ENCODE peak calls at places on chromosomes 11 and 22, in eight cellular contexts. One of them, this sample, is unnamed. For H3K36me3, the result is how much of the 10 kb centered on the place peaks cover.

GRCh38 chr11:133901999-133902398 is 54.8 kb downstream of the IGSF9B start:
- DNase-seq in endodermal cell: no peak
- DNase-seq in sigmoid colon: peak
- DNase-seq in tibial artery: no peak
- DNase-seq in left ventricle myocardium inferior: no peak
- DNase-seq in pancreas: no peak
- DNase-seq in gastrocnemius medialis: no peak
- DNase-seq in transverse colon: no peak
- DNase-seq in this sample: peak

GRCh38 chr22:31107206-31108118 is at the start of gene SELENOM:
- DNase-seq in endodermal cell: peak
- DNase-seq in sigmoid colon: peak
- DNase-seq in tibial artery: peak
- DNase-seq in left ventricle myocardium inferior: peak
- DNase-seq in pancreas: peak
- DNase-seq in gastrocnemius medialis: peak
- DNase-seq in transverse colon: peak
- DNase-seq in this sample: peak

GRCh38 chr11:68051191-68052136 is 12.6 kb downstream of the TCIRG1 start:
- DNase-seq in endodermal cell: peak
- DNase-seq in sigmoid colon: peak
- DNase-seq in tibial artery: no peak
- DNase-seq in left ventricle myocardium inferior: no peak
- DNase-seq in pancreas: peak
- DNase-seq in gastrocnemius medialis: no peak
- DNase-seq in transverse colon: no peak
- DNase-seq in this sample: no peak

GRCh38 chr11:43327987-43328386 is 16.2 kb downstream of the API5 start:
- DNase-seq in endodermal cell: no peak
- DNase-seq in sigmoid colon: no peak
- DNase-seq in tibial artery: no peak
- DNase-seq in left ventricle myocardium inferior: no peak
- DNase-seq in pancreas: no peak
- DNase-seq in gastrocnemius medialis: no peak
- DNase-seq in transverse colon: no peak
- DNase-seq in this sample: no peak

GRCh38 chr11:100235085-100235484 is 452.0 kb upstream of the ARHGAP42 start:
- DNase-seq in endodermal cell: no peak
- DNase-seq in sigmoid colon: no peak
- DNase-seq in tibial artery: no peak
- DNase-seq in left ventricle myocardium inferior: no peak
- DNase-seq in pancreas: no peak
- DNase-seq in gastrocnemius medialis: no peak
- DNase-seq in transverse colon: no peak
- DNase-seq in this sample: no peak

GRCh38 chr11:86818466-86819282 is 18.3 kb downstream of the PRSS23 start:
- DNase-seq in endodermal cell: no peak
- DNase-seq in sigmoid colon: no peak
- DNase-seq in tibial artery: no peak
- DNase-seq in left ventricle myocardium inferior: no peak
- DNase-seq in pancreas: no peak
- DNase-seq in gastrocnemius medialis: no peak
- DNase-seq in transverse colon: no peak
- DNase-seq in this sample: no peak

GRCh38 chr11:60825118-60825517 is 16.8 kb upstream of the CCDC86 start:
- DNase-seq in endodermal cell: no peak
- DNase-seq in sigmoid colon: no peak
- DNase-seq in tibial artery: no peak
- DNase-seq in left ventricle myocardium inferior: no peak
- DNase-seq in pancreas: no peak
- DNase-seq in gastrocnemius medialis: no peak
- DNase-seq in transverse colon: no peak
- DNase-seq in this sample: no peak

GRCh38 chr11:18594999-18595749 is 4.4 kb upstream of the MISFA start:
- DNase-seq in endodermal cell: no peak
- DNase-seq in sigmoid colon: no peak
- DNase-seq in tibial artery: no peak
- DNase-seq in left ventricle myocardium inferior: no peak
- DNase-seq in pancreas: no peak
- DNase-seq in gastrocnemius medialis: no peak
- DNase-seq in transverse colon: no peak
- DNase-seq in this sample: peak

GRCh38 chr11:130168105-130168504 is 8.5 kb downstream of the ST14 start:
- DNase-seq in endodermal cell: no peak
- DNase-seq in sigmoid colon: no peak
- DNase-seq in tibial artery: no peak
- DNase-seq in left ventricle myocardium inferior: no peak
- DNase-seq in pancreas: no peak
- DNase-seq in gastrocnemius medialis: no peak
- DNase-seq in transverse colon: peak
- DNase-seq in this sample: no peak

GRCh38 chr11:47843354-47844060 is 4.6 kb downstream of the NUP160 start:
- DNase-seq in endodermal cell: no peak
- DNase-seq in sigmoid colon: no peak
- DNase-seq in tibial artery: no peak
- DNase-seq in left ventricle myocardium inferior: no peak
- DNase-seq in pancreas: no peak
- DNase-seq in gastrocnemius medialis: no peak
- DNase-seq in transverse colon: no peak
- DNase-seq in this sample: no peak

GRCh38 chr11:76644591-76644990 is 26.0 kb downstream of the LRRC32 start:
- DNase-seq in endodermal cell: no peak
- DNase-seq in sigmoid colon: peak
- DNase-seq in tibial artery: no peak
- DNase-seq in left ventricle myocardium inferior: no peak
- DNase-seq in pancreas: no peak
- DNase-seq in gastrocnemius medialis: no peak
- DNase-seq in transverse colon: no peak
- DNase-seq in this sample: no peak

GRCh38 chr11:111878385-111878765 is 590 bp downstream of the FDXACB1 start:
- DNase-seq in endodermal cell: no peak
- DNase-seq in sigmoid colon: no peak
- DNase-seq in tibial artery: no peak
- DNase-seq in left ventricle myocardium inferior: no peak
- DNase-seq in pancreas: no peak
- DNase-seq in gastrocnemius medialis: no peak
- DNase-seq in transverse colon: no peak
- DNase-seq in this sample: no peak

GRCh38 chr11:20050551-20051333 is 109.5 kb downstream of the DBX1 start:
- DNase-seq in endodermal cell: peak
- DNase-seq in sigmoid colon: no peak
- DNase-seq in tibial artery: no peak
- DNase-seq in left ventricle myocardium inferior: no peak
- DNase-seq in pancreas: no peak
- DNase-seq in gastrocnemius medialis: no peak
- DNase-seq in transverse colon: no peak
- DNase-seq in this sample: no peak

GRCh38 chr11:76806131-76806530 is 23.0 kb downstream of the TSKU start:
- DNase-seq in endodermal cell: peak
- DNase-seq in sigmoid colon: no peak
- DNase-seq in tibial artery: no peak
- DNase-seq in left ventricle myocardium inferior: no peak
- DNase-seq in pancreas: no peak
- DNase-seq in gastrocnemius medialis: no peak
- DNase-seq in transverse colon: no peak
- DNase-seq in this sample: peak

GRCh38 chr11:128720522-128720985 is 26.7 kb downstream of the FLI1 start:
- DNase-seq in endodermal cell: peak
- DNase-seq in sigmoid colon: no peak
- DNase-seq in tibial artery: no peak
- DNase-seq in left ventricle myocardium inferior: no peak
- DNase-seq in pancreas: no peak
- DNase-seq in gastrocnemius medialis: no peak
- DNase-seq in transverse colon: peak
- DNase-seq in this sample: no peak

GRCh38 chr22:49997221-49997599 is 15.4 kb downstream of the IL17REL start:
- DNase-seq in endodermal cell: peak
- DNase-seq in sigmoid colon: peak
- DNase-seq in tibial artery: peak
- DNase-seq in left ventricle myocardium inferior: no peak
- DNase-seq in pancreas: peak
- DNase-seq in gastrocnemius medialis: no peak
- DNase-seq in transverse colon: peak
- DNase-seq in this sample: no peak

GRCh38 chr22:49789289-49790141 is 38.2 kb downstream of the BRD1 start:
- DNase-seq in endodermal cell: no peak
- DNase-seq in sigmoid colon: no peak
- DNase-seq in tibial artery: peak
- DNase-seq in left ventricle myocardium inferior: peak
- DNase-seq in pancreas: no peak
- DNase-seq in gastrocnemius medialis: no peak
- DNase-seq in transverse colon: peak
- DNase-seq in this sample: peak

GRCh38 chr11:75271730-75272129 is 31.2 kb downstream of the TPBGL start:
- DNase-seq in endodermal cell: peak
- DNase-seq in sigmoid colon: peak
- DNase-seq in tibial artery: no peak
- DNase-seq in left ventricle myocardium inferior: peak
- DNase-seq in pancreas: no peak
- DNase-seq in gastrocnemius medialis: no peak
- DNase-seq in transverse colon: peak
- DNase-seq in this sample: no peak

GRCh38 chr11:76995177-76995576 is 39.0 kb upstream of the B3GNT6 start:
- DNase-seq in endodermal cell: no peak
- DNase-seq in sigmoid colon: no peak
- DNase-seq in tibial artery: no peak
- DNase-seq in left ventricle myocardium inferior: no peak
- DNase-seq in pancreas: no peak
- DNase-seq in gastrocnemius medialis: no peak
- DNase-seq in transverse colon: no peak
- DNase-seq in this sample: no peak

GRCh38 chr11:128407962-128408361 is 179.4 kb downstream of the ETS1 start:
- DNase-seq in endodermal cell: no peak
- DNase-seq in sigmoid colon: no peak
- DNase-seq in tibial artery: no peak
- DNase-seq in left ventricle myocardium inferior: no peak
- DNase-seq in pancreas: no peak
- DNase-seq in gastrocnemius medialis: no peak
- DNase-seq in transverse colon: no peak
- DNase-seq in this sample: no peak

GRCh38 chr11:46701078-46701654 is 335 bp downstream of the ZNF408 start:
- DNase-seq in endodermal cell: no peak
- DNase-seq in sigmoid colon: no peak
- DNase-seq in tibial artery: no peak
- DNase-seq in left ventricle myocardium inferior: no peak
- DNase-seq in pancreas: no peak
- DNase-seq in gastrocnemius medialis: no peak
- DNase-seq in transverse colon: no peak
- DNase-seq in this sample: no peak

GRCh38 chr11:109731451-109731850 is 309.5 kb downstream of the C11orf87 start:
- DNase-seq in endodermal cell: no peak
- DNase-seq in sigmoid colon: no peak
- DNase-seq in tibial artery: no peak
- DNase-seq in left ventricle myocardium inferior: no peak
- DNase-seq in pancreas: no peak
- DNase-seq in gastrocnemius medialis: no peak
- DNase-seq in transverse colon: no peak
- DNase-seq in this sample: no peak

GRCh38 chr11:109726061-109726460 is 304.1 kb downstream of the C11orf87 start:
- DNase-seq in endodermal cell: no peak
- DNase-seq in sigmoid colon: no peak
- DNase-seq in tibial artery: no peak
- DNase-seq in left ventricle myocardium inferior: no peak
- DNase-seq in pancreas: no peak
- DNase-seq in gastrocnemius medialis: no peak
- DNase-seq in transverse colon: no peak
- DNase-seq in this sample: no peak

GRCh38 chr11:109730669-109731068 is 308.7 kb downstream of the C11orf87 start:
- DNase-seq in endodermal cell: no peak
- DNase-seq in sigmoid colon: no peak
- DNase-seq in tibial artery: no peak
- DNase-seq in left ventricle myocardium inferior: no peak
- DNase-seq in pancreas: no peak
- DNase-seq in gastrocnemius medialis: no peak
- DNase-seq in transverse colon: no peak
- DNase-seq in this sample: no peak

GRCh38 chr11:109729761-109730160 is 307.8 kb downstream of the C11orf87 start:
- DNase-seq in endodermal cell: peak
- DNase-seq in sigmoid colon: no peak
- DNase-seq in tibial artery: no peak
- DNase-seq in left ventricle myocardium inferior: no peak
- DNase-seq in pancreas: peak
- DNase-seq in gastrocnemius medialis: no peak
- DNase-seq in transverse colon: peak
- DNase-seq in this sample: no peak

GRCh38 chr11:109728056-109728455 is 306.1 kb downstream of the C11orf87 start:
- DNase-seq in endodermal cell: no peak
- DNase-seq in sigmoid colon: no peak
- DNase-seq in tibial artery: no peak
- DNase-seq in left ventricle myocardium inferior: no peak
- DNase-seq in pancreas: no peak
- DNase-seq in gastrocnemius medialis: no peak
- DNase-seq in transverse colon: no peak
- DNase-seq in this sample: no peak
- TF ChIP-seq CTCF in endodermal cell: no peak
- TF ChIP-seq CTCF in sigmoid colon: no peak
- TF ChIP-seq CTCF in tibial artery: no peak
- TF ChIP-seq CTCF in left ventricle myocardium inferior: no peak
- TF ChIP-seq CTCF in pancreas: no peak
- TF ChIP-seq CTCF in gastrocnemius medialis: no peak
- TF ChIP-seq CTCF in transverse colon: peak
- TF ChIP-seq CTCF in this sample: no peak

GRCh38 chr11:3030289-3031070 is 26.7 kb downstream of the CARS1 start:
- DNase-seq in endodermal cell: no peak
- DNase-seq in sigmoid colon: no peak
- DNase-seq in tibial artery: no peak
- DNase-seq in left ventricle myocardium inferior: peak
- DNase-seq in pancreas: no peak
- DNase-seq in gastrocnemius medialis: no peak
- DNase-seq in transverse colon: no peak
- DNase-seq in this sample: no peak
- H3K36me3 ChIP-seq in endodermal cell: half or more
- H3K36me3 ChIP-seq in sigmoid colon: under half
- H3K36me3 ChIP-seq in tibial artery: half or more
- H3K36me3 ChIP-seq in left ventricle myocardium inferior: half or more
- H3K36me3 ChIP-seq in pancreas: under half
- H3K36me3 ChIP-seq in gastrocnemius medialis: half or more
- H3K36me3 ChIP-seq in transverse colon: under half
- H3K36me3 ChIP-seq in this sample: under half

GRCh38 chr22:20027966-20028854 is 7.3 kb downstream of the TANGO2 start:
- DNase-seq in endodermal cell: no peak
- DNase-seq in sigmoid colon: no peak
- DNase-seq in tibial artery: no peak
- DNase-seq in left ventricle myocardium inferior: no peak
- DNase-seq in pancreas: no peak
- DNase-seq in gastrocnemius medialis: no peak
- DNase-seq in transverse colon: no peak
- DNase-seq in this sample: no peak
- TF ChIP-seq CTCF in endodermal cell: peak
- TF ChIP-seq CTCF in sigmoid colon: no peak
- TF ChIP-seq CTCF in tibial artery: no peak
- TF ChIP-seq CTCF in left ventricle myocardium inferior: peak
- TF ChIP-seq CTCF in pancreas: no peak
- TF ChIP-seq CTCF in gastrocnemius medialis: no peak
- TF ChIP-seq CTCF in transverse colon: no peak
- TF ChIP-seq CTCF in this sample: peak

DNA sequence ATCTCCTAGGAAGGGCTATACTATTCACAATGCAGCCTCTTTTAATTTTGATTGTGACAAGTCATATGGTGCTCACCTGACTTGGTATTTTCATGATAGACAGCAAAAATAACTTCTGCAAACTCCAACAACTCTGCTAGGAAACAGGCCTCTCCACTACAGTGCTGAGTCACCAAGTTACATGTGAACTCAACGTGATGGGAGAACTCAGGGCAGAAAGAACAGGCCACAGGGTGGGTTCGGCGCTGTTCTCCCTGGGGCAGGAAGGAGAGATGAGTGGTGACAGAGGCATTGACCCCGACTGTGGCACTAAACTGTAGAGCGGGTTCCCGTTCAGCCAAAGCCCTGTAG is 76.6 kb upstream of the UCP3 start:
- DNase-seq in endodermal cell: no peak
- DNase-seq in sigmoid colon: no peak
- DNase-seq in tibial artery: peak
- DNase-seq in left ventricle myocardium inferior: no peak
- DNase-seq in pancreas: no peak
- DNase-seq in gastrocnemius medialis: no peak
- DNase-seq in transverse colon: no peak
- DNase-seq in this sample: no peak
- H3K36me3 ChIP-seq in endodermal cell: under half
- H3K36me3 ChIP-seq in sigmoid colon: under half
- H3K36me3 ChIP-seq in tibial artery: half or more
- H3K36me3 ChIP-seq in left ventricle myocardium inferior: half or more
- H3K36me3 ChIP-seq in pancreas: under half
- H3K36me3 ChIP-seq in gastrocnemius medialis: half or more
- H3K36me3 ChIP-seq in transverse colon: under half
- H3K36me3 ChIP-seq in this sample: under half

This sample was measured in adrenal gland.